ENCODE peak calls at places on chromosomes 1 and 21, in six cellular contexts. E is RWPE2, G is ovary, O is breast epithelium, Q is GM23338, Z is MM.1S. B is an unnamed sample.

GRCh38 chr1:35691080-35691479 is 27.6 kb downstream of the C1orf216 start:
- DNase-seq in E (no peak), G (no peak), O (no peak), Q (peak; percentile 51), Z (no peak), B (no peak)

GRCh38 chr1:1212780-1213152 is 1.2 kb downstream of the TNFRSF4 start:
- DNase-seq in E (no peak), G (peak; percentile 40), O (no peak), Q (no peak), Z (no peak), B (no peak)

GRCh38 chr1:223708651-223709268 is 3.6 kb upstream of the CAPN2 start:
- DNase-seq in E (no peak), G (no peak), O (no peak), Q (no peak), Z (no peak), B (no peak)

GRCh38 chr1:197356723-197357533 is 88.9 kb downstream of the CRB1 start:
- DNase-seq in E (no peak), G (peak; percentile 51), O (no peak), Q (peak; percentile 72), Z (peak; percentile 44), B (peak; percentile 45)

GRCh38 chr1:226201029-226201593 is 14.6 kb upstream of the ACBD3 start:
- DNase-seq in E (no peak), G (no peak), O (no peak), Q (peak; percentile 74), Z (peak; percentile 60), B (no peak)

GRCh38 chr21:46509760-46510159 is 51.1 kb downstream of the DIP2A start:
- DNase-seq in E (no peak), G (no peak), O (no peak), Q (no peak), Z (no peak), B (no peak)

GRCh38 chr1:17027900-17028299 is 16.2 kb upstream of the ATP13A2 start:
- DNase-seq in E (no peak), G (no peak), O (no peak), Q (no peak), Z (no peak), B (no peak)

GRCh38 chr1:92291372-92291999 is 7.3 kb downstream of the GLMN start:
- DNase-seq in E (no peak), G (no peak), O (no peak), Q (peak; percentile 79), Z (peak; percentile 40), B (peak; percentile 36)

GRCh38 chr1:80656011-80656627 is 1144.6 kb upstream of the ADGRL2 start:
- DNase-seq in E (no peak), G (no peak), O (no peak), Q (peak; percentile 71), Z (no peak), B (peak; percentile 3)

GRCh38 chr1:17539526-17540254 is at the start of gene ARHGEF10L:
- DNase-seq in E (no peak), G (peak; percentile 65), O (no peak), Q (no peak), Z (no peak), B (no peak)

GRCh38 chr1:58064281-58064680 is 482.2 kb downstream of the OMA1 start:
- DNase-seq in E (no peak), G (no peak), O (no peak), Q (peak; percentile 41), Z (no peak), B (no peak)

GRCh38 chr1:14260480-14260879 is 338.0 kb upstream of the KAZN start:
- DNase-seq in E (no peak), G (no peak), O (no peak), Q (no peak), Z (no peak), B (no peak)

GRCh38 chr1:203135636-203136305 is 8.2 kb downstream of the ADORA1 start:
- DNase-seq in E (no peak), G (peak; percentile 12), O (peak; percentile 35), Q (no peak), Z (no peak), B (no peak)

GRCh38 chr1:245241506-245242130 is 86.8 kb downstream of the KIF26B start:
- DNase-seq in E (no peak), G (no peak), O (no peak), Q (no peak), Z (no peak), B (no peak)

GRCh38 chr1:155856975-155857930 is at the start of gene GON4L:
- DNase-seq in E (peak; percentile 85), G (peak; percentile 91), O (peak; percentile 84), Q (peak; percentile 97), Z (peak; percentile 99), B (peak; percentile 91)

GRCh38 chr1:160420881-160421842 is 20.8 kb downstream of the VANGL2 start:
- DNase-seq in E (no peak), G (no peak), O (no peak), Q (no peak), Z (no peak), B (no peak)

GRCh38 chr1:20165522-20165951 is 20.4 kb upstream of the UBXN10 start:
- DNase-seq in E (no peak), G (no peak), O (no peak), Q (peak; percentile 41), Z (no peak), B (peak; percentile 40)

GRCh38 chr1:235939488-235939775 is 72.7 kb upstream of the LYST start:
- DNase-seq in E (no peak), G (no peak), O (no peak), Q (no peak), Z (no peak), B (no peak)

GRCh38 chr1:10730985-10731384 is 65.5 kb downstream of the CASZ1 start:
- DNase-seq in E (no peak), G (no peak), O (no peak), Q (no peak), Z (no peak), B (peak; percentile 24)

GRCh38 chr1:108570128-108570527 is 10.2 kb downstream of the EEIG2 start:
- DNase-seq in E (no peak), G (no peak), O (no peak), Q (peak; percentile 64), Z (peak; percentile 40), B (peak; percentile 29)

GRCh38 chr1:223102797-223103533 is 40.1 kb downstream of the TLR5 start:
- DNase-seq in E (no peak), G (peak; percentile 42), O (no peak), Q (no peak), Z (no peak), B (no peak)

GRCh38 chr1:224488806-224489584 is 54.4 kb upstream of the WDR26 start:
- DNase-seq in E (no peak), G (no peak), O (no peak), Q (peak; percentile 48), Z (no peak), B (no peak)

GRCh38 chr21:27371688-27372331 is 404.9 kb upstream of the ADAMTS5 start:
- DNase-seq in E (no peak), G (no peak), O (no peak), Q (no peak), Z (no peak), B (no peak)

GRCh38 chr1:19658186-19658585 is 6.5 kb upstream of the HTR6 start:
- DNase-seq in E (no peak), G (no peak), O (no peak), Q (no peak), Z (no peak), B (no peak)

GRCh38 chr1:186183219-186183618 is 191.8 kb downstream of the TPR start:
- DNase-seq in E (peak; percentile 73), G (no peak), O (no peak), Q (no peak), Z (no peak), B (peak; percentile 78)
- H3K27ac ChIP-seq in E (peak overlapping the region; percentile 33), G (no peak overlapping the region), O (no peak overlapping the region), Q (no peak overlapping the region), Z (no peak overlapping the region), B (no peak overlapping the region)

DNA sequence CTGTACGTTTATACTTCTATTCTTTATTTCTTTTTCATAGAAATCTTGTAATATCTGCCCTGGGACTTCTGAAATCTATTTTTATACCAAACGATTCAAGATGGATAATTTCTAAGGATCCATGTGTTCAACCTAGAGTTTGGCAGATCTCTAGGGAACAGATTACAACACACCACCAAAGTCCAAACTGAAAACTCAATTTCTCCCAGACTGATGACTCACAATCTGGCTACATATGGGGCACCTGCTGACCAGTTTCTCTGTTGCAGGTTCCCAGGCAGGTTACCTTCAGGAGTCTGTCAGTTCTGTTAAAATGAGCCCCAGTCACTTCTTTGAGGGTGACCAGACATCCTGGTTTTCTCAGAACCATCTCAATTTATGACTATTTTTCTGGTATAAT is 439.4 kb downstream of the GPATCH2 start:
- DNase-seq in E (no peak), G (no peak), O (no peak), Q (no peak), Z (no peak), B (peak; percentile 11)
- TF ChIP-seq CTCF in E (no peak), G (no peak), O (no peak), Q (no peak), Z (no peak), B (no peak)

DNA sequence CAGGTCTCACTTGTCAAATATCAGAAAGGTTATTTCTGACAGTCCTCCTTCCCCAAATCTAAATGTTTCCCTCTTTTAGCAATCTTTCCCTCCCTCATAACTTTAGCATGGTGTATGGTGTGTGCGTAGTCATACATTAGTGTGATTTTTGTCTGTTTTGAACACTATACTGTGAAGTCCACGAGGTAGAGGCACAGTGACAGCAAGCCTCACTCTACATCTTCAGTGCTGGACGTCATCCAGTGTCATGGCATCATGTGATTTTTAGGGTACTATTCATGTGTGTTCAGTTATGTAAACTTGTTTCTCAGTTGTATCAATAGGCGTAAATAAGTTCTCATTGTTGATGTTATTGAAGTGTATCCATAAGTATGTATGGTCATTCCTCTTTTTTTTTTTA is 39.1 kb downstream of the DYRK1A start:
- DNase-seq in E (no peak), G (no peak), O (no peak), Q (no peak), Z (no peak), B (no peak)
- H3K27ac ChIP-seq in E (no peak overlapping the region), G (no peak overlapping the region), O (no peak overlapping the region), Q (no peak overlapping the region), Z (no peak overlapping the region), B (no peak overlapping the region)

GRCh38 chr1:31266547-31266946 is 26.9 kb upstream of the NKAIN1 start:
- DNase-seq in E (no peak), G (no peak), O (no peak), Q (no peak), Z (no peak), B (no peak)

GRCh38 chr1:31259746-31260145 is 20.1 kb upstream of the NKAIN1 start:
- DNase-seq in E (no peak), G (no peak), O (no peak), Q (no peak), Z (no peak), B (no peak)

GRCh38 chr1:31263408-31263807 is 23.7 kb upstream of the NKAIN1 start:
- DNase-seq in E (no peak), G (no peak), O (no peak), Q (no peak), Z (no peak), B (no peak)

GRCh38 chr1:31261916-31262315 is 22.2 kb upstream of the NKAIN1 start:
- DNase-seq in E (no peak), G (no peak), O (no peak), Q (no peak), Z (no peak), B (no peak)

DNA sequence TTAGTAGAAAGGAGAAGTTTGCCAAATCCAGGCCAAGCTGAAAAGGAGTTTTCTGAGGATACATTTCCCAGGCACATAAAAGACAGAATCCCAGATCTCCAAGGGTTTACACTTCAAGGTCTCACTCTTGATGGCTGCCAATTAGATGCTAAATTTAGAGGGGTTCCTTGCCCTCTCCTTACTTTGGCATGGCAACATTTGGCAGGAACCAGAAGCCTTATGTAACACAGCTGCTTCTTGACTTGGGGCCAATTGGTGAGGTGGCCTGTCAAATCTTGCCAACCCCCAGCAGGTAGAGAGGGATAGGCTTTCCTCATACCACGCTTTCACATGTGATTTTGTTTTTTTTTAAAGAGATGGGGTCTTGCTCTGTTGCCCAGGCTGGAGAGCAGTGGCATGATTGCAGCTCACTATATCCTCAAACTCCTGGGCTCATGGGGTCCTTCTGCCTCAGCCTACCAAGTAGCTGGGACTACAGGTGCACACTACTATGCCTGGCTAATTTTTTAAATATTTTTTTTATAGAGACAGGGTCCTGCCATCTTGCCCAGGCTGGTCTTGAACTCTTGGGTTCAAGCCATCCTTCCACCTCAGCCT is 25.2 kb upstream of the NKAIN1 start:
- DNase-seq in E (no peak), G (no peak), O (no peak), Q (no peak), Z (no peak), B (no peak)
- TF ChIP-seq CTCF in E (no peak), G (no peak), O (no peak), Q (no peak), Z (no peak), B (no peak)